ENCODE peak calls at places on chromosomes 5 and 9, in five cellular contexts. R is GM12878, V is HepG2, L is K562, H is H1. Y is an unnamed sample.

GRCh38 chr9:111037744-111038335 is 430 bp downstream of the LPAR1 start:
- DNase-seq in L (no peak), R (no peak), V (peak), H (no peak), Y (peak)

GRCh38 chr5:54517512-54518145 is at the start of gene SNX18:
- DNase-seq in H (peak), V (peak), L (peak), R (peak), Y (peak)

GRCh38 chr5:1118231-1118698 is 6.4 kb upstream of the SLC12A7 start:
- DNase-seq in L (no peak), H (no peak), R (no peak), V (no peak), Y (no peak)

GRCh38 chr5:167582263-167582662 is 709.2 kb upstream of the WWC1 start:
- DNase-seq in R (no peak), H (no peak), L (no peak), V (no peak), Y (peak)

GRCh38 chr5:113354056-113354455 is 80.7 kb downstream of the TSSK1B start:
- DNase-seq in H (no peak), V (no peak), L (no peak), R (no peak), Y (peak)

GRCh38 chr9:133597316-133597957 is 11.8 kb downstream of the FAM163B start:
- DNase-seq in V (no peak), H (no peak), L (peak), R (no peak), Y (no peak)

GRCh38 chr9:105299190-105299854 is 54.9 kb downstream of the SLC44A1 start:
- DNase-seq in R (no peak), H (no peak), V (peak), L (peak), Y (no peak)

GRCh38 chr9:115237383-115238087 is 119.6 kb upstream of the TNC start:
- DNase-seq in V (no peak), H (no peak), R (no peak), L (no peak), Y (no peak)

GRCh38 chr9:35510745-35511428 is 21.0 kb downstream of the RUSC2 start:
- DNase-seq in H (no peak), R (no peak), V (peak), L (no peak), Y (no peak)

GRCh38 chr5:120848883-120849282 is 384.8 kb downstream of the PRR16 start:
- DNase-seq in H (no peak), L (no peak), V (no peak), R (no peak), Y (no peak)

GRCh38 chr9:89137548-89138462 is 40.8 kb downstream of the SHC3 start:
- DNase-seq in L (no peak), V (no peak), H (no peak), R (no peak), Y (no peak)
- TF ChIP-seq TAF1 in L (no peak), V (no peak), H (no peak), R (no peak), Y (peak)

GRCh38 chr5:36919650-36920049 is 43.1 kb downstream of the NIPBL start:
- DNase-seq in H (no peak), R (no peak), L (no peak), V (no peak), Y (no peak)

GRCh38 chr5:36915653-36916052 is 39.1 kb downstream of the NIPBL start:
- DNase-seq in V (no peak), L (no peak), R (no peak), H (no peak), Y (no peak)

GRCh38 chr5:36919238-36919637 is 42.7 kb downstream of the NIPBL start:
- DNase-seq in R (no peak), V (no peak), L (no peak), H (no peak), Y (no peak)
- H3K4me2 ChIP-seq in R (no peak), V (no peak), L (no peak), H (no peak), Y (no peak)

DNA sequence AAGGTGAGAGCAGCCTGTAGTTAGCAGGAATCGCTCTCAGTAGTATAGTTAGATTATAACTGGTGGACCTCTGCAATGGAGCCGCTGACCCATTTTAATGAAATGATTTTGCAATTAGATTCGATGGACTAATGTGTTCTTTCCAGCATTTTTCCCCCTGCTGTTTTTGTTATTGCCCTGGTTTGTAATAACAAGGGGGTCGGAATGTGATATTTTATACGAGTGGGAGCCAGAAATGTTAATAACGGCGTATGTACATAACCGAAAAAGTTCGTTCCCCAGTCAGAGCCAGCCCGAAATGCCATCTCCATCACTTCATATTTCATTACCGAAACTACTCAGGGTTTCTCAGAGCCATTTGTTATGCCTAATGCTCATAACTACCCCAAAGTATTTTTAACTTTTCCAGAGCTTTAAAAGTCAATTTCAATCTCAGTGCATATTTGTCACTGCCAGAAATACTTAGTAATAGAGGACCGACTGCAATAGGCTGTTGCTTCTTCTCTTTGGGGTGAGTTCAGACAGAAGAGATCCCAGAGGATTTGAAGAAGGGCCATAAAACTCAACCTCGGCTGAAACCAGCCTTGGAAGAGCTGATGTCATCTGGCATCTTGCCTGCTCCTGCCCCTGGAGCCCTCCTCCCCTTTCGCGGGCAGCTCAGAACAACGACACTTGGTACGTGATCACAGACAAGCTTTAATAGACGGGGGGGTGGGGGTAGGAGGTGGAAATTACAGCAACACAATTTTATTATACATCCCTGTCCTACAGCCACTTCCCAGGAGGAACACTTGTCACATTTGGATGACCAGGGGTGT is 186.3 kb upstream of the PANK3 start:
- DNase-seq in V (no peak), R (no peak), L (no peak), H (no peak), Y (peak)
- TF ChIP-seq TAF1 in V (no peak), R (no peak), L (no peak), H (no peak), Y (no peak)

GRCh38 chr5:43038523-43038989 is 1.6 kb downstream of the ANXA2R start:
- DNase-seq in V (no peak), R (no peak), L (no peak), H (no peak), Y (no peak)
- H3K4me2 ChIP-seq in V (no peak), R (peak), L (peak), H (no peak), Y (peak)

Y was measured in SK-N-SH.